ENCODE peak calls at places on chromosomes 13 and 19, in eight cellular contexts. W is frontal cortex; C is fibroblast of the conjunctiva; U is T-helper 17 cell; Q is stimulated activated CD8-positive, alpha-beta memory T cell treated with anti-CD3 and anti-CD28 coated beads, Interleukin-12 subunit alpha, Interleukin-12 subunit beta, amount 100 ng/mL, for 4 hours; M is substantia nigra; K is NCI-H187; L is neural progenitor cell. H is an unnamed sample.

GRCh38 chr19:52533901-52534300 is 6.4 kb downstream of the ZNF808 start:
- DNase-seq in W (no peak), C (no peak), U (no peak), Q (no peak), M (no peak), K (no peak), L (no peak), H (no peak)

GRCh38 chr13:35191883-35192282 is 249.8 kb downstream of the NBEA start:
- DNase-seq in W (no peak), C (peak), U (no peak), Q (no peak), M (no peak), K (no peak), L (no peak), H (no peak)

GRCh38 chr13:87674143-87674772 is 3.1 kb downstream of the SLITRK5 start:
- DNase-seq in W (no peak), C (no peak), U (no peak), Q (no peak), M (no peak), K (no peak), L (peak), H (peak)

GRCh38 chr13:110409581-110409992 is 102.5 kb downstream of the COL4A2 start:
- DNase-seq in W (no peak), C (no peak), U (no peak), Q (no peak), M (no peak), K (no peak), L (no peak), H (no peak)

GRCh38 chr13:60931858-60932546 is 483.6 kb downstream of the PCDH20 start:
- DNase-seq in W (no peak), C (no peak), U (no peak), Q (no peak), M (no peak), K (no peak), L (no peak), H (no peak)

GRCh38 chr19:7355151-7355845 is 6.6 kb downstream of the ARHGEF18 start:
- DNase-seq in W (no peak), C (no peak), U (no peak), Q (no peak), M (no peak), K (no peak), L (no peak), H (no peak)

GRCh38 chr13:28100149-28101121 is at the start of gene FLT3:
- DNase-seq in W (peak), C (no peak), U (no peak), Q (peak), M (no peak), K (no peak), L (peak), H (peak)

GRCh38 chr19:4369109-4369887 is 25.9 kb downstream of the MPND start:
- DNase-seq in W (no peak), C (no peak), U (peak), Q (peak), M (no peak), K (no peak), L (peak), H (peak)

GRCh38 chr19:38769635-38770211 is 3.6 kb downstream of the LGALS7 start:
- DNase-seq in W (peak), C (peak), U (peak), Q (peak), M (peak), K (no peak), L (peak), H (peak)

GRCh38 chr19:1000095-1000494 is at the start of gene GRIN3B:
- DNase-seq in W (no peak), C (no peak), U (peak), Q (peak), M (no peak), K (no peak), L (peak), H (peak)